ENCODE peak calls at places on chromosome 5, in seven cellular contexts. B is HCT116, P is SK-N-SH, Y is H1, K is GM12878, V is HepG2, S is K562. Z is an unnamed sample.

GRCh38 chr5:74625742-74626241 is 14.7 kb downstream of the ENC1 start:
- DNase-seq in B (no peak), P (peak), Y (no peak), K (no peak), V (no peak), S (no peak), Z (no peak)

GRCh38 chr5:154510156-154510555 is 32.1 kb upstream of the HAND1 start:
- DNase-seq in B (no peak), P (no peak), Y (no peak), K (no peak), V (no peak), S (no peak), Z (no peak)

GRCh38 chr5:116856271-116856670 is 281.6 kb upstream of the SEMA6A start:
- DNase-seq in B (no peak), P (no peak), Y (no peak), K (no peak), V (no peak), S (no peak), Z (no peak)

GRCh38 chr5:175853573-175854230 is 17.7 kb upstream of the CPLX2 start:
- DNase-seq in B (no peak), P (no peak), Y (no peak), K (no peak), V (peak), S (no peak), Z (no peak)

GRCh38 chr5:65411356-65411755 is 70.4 kb downstream of the ADAMTS6 start:
- DNase-seq in B (no peak), P (no peak), Y (no peak), K (no peak), V (no peak), S (no peak), Z (no peak)

GRCh38 chr5:141866111-141866510 is 12.1 kb downstream of the PCDH1 start:
- DNase-seq in B (peak), P (no peak), Y (no peak), K (no peak), V (peak), S (no peak), Z (peak)

GRCh38 chr5:89043676-89044075 is 160.7 kb upstream of the MEF2C start:
- DNase-seq in B (no peak), P (no peak), Y (no peak), K (no peak), V (peak), S (no peak), Z (no peak)

GRCh38 chr5:75545131-75545530 is 33.4 kb downstream of the POLK start:
- DNase-seq in B (no peak), P (no peak), Y (no peak), K (no peak), V (no peak), S (no peak), Z (no peak)

GRCh38 chr5:110087829-110088228 is 398.1 kb downstream of the MAN2A1 start:
- DNase-seq in B (no peak), P (no peak), Y (no peak), K (no peak), V (peak), S (no peak), Z (no peak)

GRCh38 chr5:93571111-93571977 is 9.7 kb downstream of the NR2F1-AS1 start:
- DNase-seq in B (no peak), P (no peak), Y (peak), K (no peak), V (no peak), S (no peak), Z (no peak)

GRCh38 chr5:122751293-122751753 is 23.6 kb upstream of the SNX2 start:
- DNase-seq in B (no peak), P (no peak), Y (peak), K (no peak), V (no peak), S (no peak), Z (no peak)

GRCh38 chr5:158451203-158451982 is 592.4 kb upstream of the CLINT1 start:
- DNase-seq in B (no peak), P (peak), Y (no peak), K (no peak), V (no peak), S (no peak), Z (no peak)

GRCh38 chr5:82332064-82332855 is 54.1 kb upstream of the RPS23 start:
- DNase-seq in B (no peak), P (no peak), Y (no peak), K (no peak), V (no peak), S (no peak), Z (no peak)

GRCh38 chr5:119681734-119682133 is 52.4 kb downstream of the FAM170A start:
- DNase-seq in B (no peak), P (no peak), Y (no peak), K (no peak), V (no peak), S (no peak), Z (no peak)

GRCh38 chr5:394671-395155 is 48.3 kb upstream of the EXOC3 start:
- DNase-seq in B (no peak), P (peak), Y (peak), K (no peak), V (no peak), S (peak), Z (no peak)

DNA sequence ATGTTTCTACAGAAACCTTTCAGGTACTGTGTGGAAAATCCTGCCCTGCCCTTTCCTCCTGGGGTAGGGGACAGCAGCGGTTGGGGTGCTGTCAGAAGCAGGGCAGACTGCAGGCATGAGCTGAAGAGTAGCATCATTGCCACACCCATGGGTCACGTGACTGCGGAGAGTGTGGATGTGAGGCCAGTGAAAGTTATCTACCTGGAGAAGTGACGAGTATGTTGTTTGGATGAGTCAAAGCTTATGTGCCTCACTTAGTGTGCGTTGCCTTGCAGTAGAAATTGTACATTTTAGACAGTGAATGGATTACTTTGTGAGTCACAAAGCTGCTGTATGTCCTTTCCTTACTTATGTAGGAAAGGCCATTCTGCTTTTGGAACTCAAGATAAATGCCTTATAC is 21.7 kb upstream of the ACTBL2 start:
- DNase-seq in B (no peak), P (no peak), Y (no peak), K (no peak), V (no peak), S (no peak), Z (no peak)
- TF ChIP-seq JUND in B (no peak), P (no peak), Y (no peak), K (no peak), V (no peak), S (no peak), Z (no peak)

GRCh38 chr5:156396063-156396829 is 69.3 kb downstream of the SGCD start:
- DNase-seq in B (no peak), P (no peak), Y (no peak), K (no peak), V (no peak), S (no peak), Z (no peak)
- TF ChIP-seq JUND in B (no peak), P (no peak), Y (no peak), K (no peak), V (no peak), S (no peak), Z (no peak)

DNA sequence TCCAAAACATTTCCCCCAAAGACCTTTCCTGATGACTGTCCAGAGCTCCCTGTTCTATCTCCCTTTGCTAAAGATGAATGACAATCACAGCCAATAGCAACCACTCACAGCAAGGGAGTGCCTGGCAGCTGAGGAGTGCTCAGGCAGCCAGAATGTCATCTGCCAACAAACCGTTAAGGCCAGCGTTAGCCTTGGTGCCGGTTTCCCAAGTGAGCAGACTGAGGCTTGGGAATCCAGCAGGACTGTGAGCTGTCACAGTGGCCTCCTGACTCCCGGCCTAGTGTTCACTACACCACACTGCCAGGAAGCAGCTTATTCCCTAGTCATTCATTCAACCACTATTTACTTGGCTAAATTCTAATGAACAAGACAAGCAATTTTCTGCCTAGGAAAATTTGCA is 24.7 kb downstream of the STK10 start:
- DNase-seq in B (no peak), P (no peak), Y (no peak), K (no peak), V (no peak), S (no peak), Z (no peak)
- TF ChIP-seq JUND in B (no peak), P (no peak), Y (no peak), K (no peak), V (no peak), S (no peak), Z (no peak)

DNA sequence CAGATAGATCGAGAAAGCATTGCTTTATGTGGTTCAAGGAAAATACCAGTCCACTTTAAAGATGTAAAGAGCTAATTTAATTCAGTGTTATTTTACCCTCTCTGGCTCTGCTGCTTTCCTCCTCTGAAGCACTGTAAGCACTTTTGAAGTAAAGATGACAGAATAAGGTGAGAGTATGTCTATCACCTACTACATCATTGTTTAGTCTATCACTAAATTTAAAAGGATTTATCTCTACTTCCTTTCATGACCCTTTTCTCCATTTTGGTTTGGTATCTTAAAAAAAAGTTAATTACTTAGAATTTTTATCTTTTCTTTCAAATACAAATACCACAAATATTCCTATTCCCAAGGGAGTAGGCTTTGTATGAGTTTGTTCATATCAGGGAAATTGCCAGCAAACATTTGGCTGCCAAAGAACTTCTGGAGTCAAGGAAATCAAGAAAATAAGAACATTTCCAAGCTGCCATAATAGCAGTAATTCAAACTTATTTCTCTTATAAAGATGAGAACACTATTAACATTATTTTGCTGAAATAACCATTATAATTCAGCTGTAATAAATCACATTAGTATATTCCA is 77.8 kb downstream of the SLC38A9 start:
- DNase-seq in B (no peak), P (no peak), Y (no peak), K (no peak), V (no peak), S (no peak), Z (no peak)
- TF ChIP-seq JUND in B (no peak), P (no peak), Y (no peak), K (no peak), V (no peak), S (no peak), Z (no peak)

GRCh38 chr5:14809369-14810144 is 62.0 kb downstream of the ANKH start:
- DNase-seq in B (peak), P (no peak), Y (no peak), K (peak), V (peak), S (no peak), Z (no peak)
- TF ChIP-seq JUND in B (peak), P (peak), Y (no peak), K (peak), V (no peak), S (peak), Z (no peak)

GRCh38 chr5:139475865-139476651 is 5.3 kb downstream of the SMIM33 start:
- DNase-seq in B (no peak), P (no peak), Y (no peak), K (no peak), V (no peak), S (peak), Z (no peak)

GRCh38 chr5:139486201-139486600 is 3.6 kb upstream of the STING1 start:
- DNase-seq in B (no peak), P (no peak), Y (peak), K (no peak), V (no peak), S (peak), Z (no peak)

GRCh38 chr5:139482050-139482889 is at the start of gene STING1:
- DNase-seq in B (peak), P (peak), Y (no peak), K (peak), V (peak), S (peak), Z (peak)

GRCh38 chr5:139481122-139481533 is 1.4 kb downstream of the STING1 start:
- DNase-seq in B (no peak), P (peak), Y (no peak), K (no peak), V (no peak), S (peak), Z (no peak)

GRCh38 chr5:139481580-139482049 is 943 bp downstream of the STING1 start:
- DNase-seq in B (no peak), P (peak), Y (no peak), K (no peak), V (no peak), S (peak), Z (peak)
- TF ChIP-seq JUND in B (no peak), P (no peak), Y (no peak), K (no peak), V (no peak), S (no peak), Z (no peak)

Z was measured in T47D.